ENCODE peak calls at places on chromosome 9, in five cellular contexts. One of them, this sample, is unnamed.

GRCh38 chr9:113187935-113188595 is 33.0 kb downstream of the FKBP15 start:
- DNase-seq in left lung: peak; percentile 76
- DNase-seq in fibroblast of lung: peak; percentile 94
- DNase-seq in cardiac muscle cell: no peak
- DNase-seq in GM12878: no peak
- DNase-seq in this sample: no peak

GRCh38 chr9:36436909-36437308 is 36.8 kb upstream of the RNF38 start:
- DNase-seq in left lung: peak; percentile 84
- DNase-seq in fibroblast of lung: no peak
- DNase-seq in cardiac muscle cell: peak; percentile 68
- DNase-seq in GM12878: no peak
- DNase-seq in this sample: no peak

GRCh38 chr9:108434502-108434901 is 421.3 kb downstream of the ACTL7B start:
- DNase-seq in left lung: no peak
- DNase-seq in fibroblast of lung: peak; percentile 30
- DNase-seq in cardiac muscle cell: no peak
- DNase-seq in GM12878: no peak
- DNase-seq in this sample: no peak

GRCh38 chr9:37243588-37244345 is 123.4 kb downstream of the ZCCHC7 start:
- DNase-seq in left lung: no peak
- DNase-seq in fibroblast of lung: peak; percentile 64
- DNase-seq in cardiac muscle cell: no peak
- DNase-seq in GM12878: no peak
- DNase-seq in this sample: no peak

GRCh38 chr9:38138276-38138675 is 69.2 kb upstream of the SHB start:
- DNase-seq in left lung: no peak
- DNase-seq in fibroblast of lung: no peak
- DNase-seq in cardiac muscle cell: no peak
- DNase-seq in GM12878: no peak
- DNase-seq in this sample: no peak

GRCh38 chr9:31799953-31800609 is 584.4 kb upstream of the ACO1 start:
- DNase-seq in left lung: no peak
- DNase-seq in fibroblast of lung: peak; percentile 18
- DNase-seq in cardiac muscle cell: peak; percentile 60
- DNase-seq in GM12878: peak; percentile 4
- DNase-seq in this sample: peak; percentile 34

GRCh38 chr9:7936201-7936600 is 136.6 kb upstream of the DMAC1 start:
- DNase-seq in left lung: peak; percentile 23
- DNase-seq in fibroblast of lung: no peak
- DNase-seq in cardiac muscle cell: no peak
- DNase-seq in GM12878: no peak
- DNase-seq in this sample: no peak

GRCh38 chr9:110276827-110277226 is 20.5 kb upstream of the TXN start:
- DNase-seq in left lung: no peak
- DNase-seq in fibroblast of lung: no peak
- DNase-seq in cardiac muscle cell: no peak
- DNase-seq in GM12878: no peak
- DNase-seq in this sample: no peak

GRCh38 chr9:109064963-109065701 is 51.8 kb upstream of the CTNNAL1 start:
- DNase-seq in left lung: no peak
- DNase-seq in fibroblast of lung: peak; percentile 80
- DNase-seq in cardiac muscle cell: no peak
- DNase-seq in GM12878: no peak
- DNase-seq in this sample: no peak

GRCh38 chr9:20884985-20885593 is 146.4 kb downstream of the HACD4 start:
- DNase-seq in left lung: no peak
- DNase-seq in fibroblast of lung: peak; percentile 42
- DNase-seq in cardiac muscle cell: peak; percentile 45
- DNase-seq in GM12878: peak; percentile 15
- DNase-seq in this sample: peak; percentile 77

GRCh38 chr9:79776581-79776980 is 204.8 kb downstream of the TLE4 start:
- DNase-seq in left lung: no peak
- DNase-seq in fibroblast of lung: peak; percentile 80
- DNase-seq in cardiac muscle cell: no peak
- DNase-seq in GM12878: no peak
- DNase-seq in this sample: no peak

GRCh38 chr9:83011611-83012010 is 51.3 kb downstream of the RASEF start:
- DNase-seq in left lung: no peak
- DNase-seq in fibroblast of lung: peak; percentile 92
- DNase-seq in cardiac muscle cell: no peak
- DNase-seq in GM12878: no peak
- DNase-seq in this sample: no peak

GRCh38 chr9:108671156-108671555 is 184.6 kb downstream of the ACTL7B start:
- DNase-seq in left lung: no peak
- DNase-seq in fibroblast of lung: peak; percentile 9
- DNase-seq in cardiac muscle cell: no peak
- DNase-seq in GM12878: no peak
- DNase-seq in this sample: no peak

GRCh38 chr9:107131108-107131799 is 151.8 kb upstream of the RAD23B start:
- DNase-seq in left lung: no peak
- DNase-seq in fibroblast of lung: no peak
- DNase-seq in cardiac muscle cell: no peak
- DNase-seq in GM12878: no peak
- DNase-seq in this sample: no peak

GRCh38 chr9:38057416-38058195 is 11.4 kb downstream of the SHB start:
- DNase-seq in left lung: no peak
- DNase-seq in fibroblast of lung: no peak
- DNase-seq in cardiac muscle cell: no peak
- DNase-seq in GM12878: no peak
- DNase-seq in this sample: peak; percentile 23

GRCh38 chr9:94741856-94742255 is 15.4 kb downstream of the AOPEP start:
- DNase-seq in left lung: no peak
- DNase-seq in fibroblast of lung: no peak
- DNase-seq in cardiac muscle cell: no peak
- DNase-seq in GM12878: no peak
- DNase-seq in this sample: no peak

GRCh38 chr9:3441197-3441816 is 84.5 kb downstream of the RFX3 start:
- DNase-seq in left lung: no peak
- DNase-seq in fibroblast of lung: peak; percentile 58
- DNase-seq in cardiac muscle cell: peak; percentile 66
- DNase-seq in GM12878: peak; percentile 24
- DNase-seq in this sample: peak; percentile 81

GRCh38 chr9:127316586-127317383 is 52.2 kb downstream of the GARNL3 start:
- DNase-seq in left lung: no peak
- DNase-seq in fibroblast of lung: peak; percentile 44
- DNase-seq in cardiac muscle cell: no peak
- DNase-seq in GM12878: no peak
- DNase-seq in this sample: peak; percentile 26

GRCh38 chr9:91589101-91589553 is 165.5 kb upstream of the NFIL3 start:
- DNase-seq in left lung: no peak
- DNase-seq in fibroblast of lung: peak; percentile 60
- DNase-seq in cardiac muscle cell: no peak
- DNase-seq in GM12878: peak; percentile 1
- DNase-seq in this sample: peak; percentile 64

GRCh38 chr9:132644251-132644650 is 25.5 kb downstream of the DDX31 start:
- DNase-seq in left lung: no peak
- DNase-seq in fibroblast of lung: no peak
- DNase-seq in cardiac muscle cell: no peak
- DNase-seq in GM12878: no peak
- DNase-seq in this sample: peak; percentile 18

GRCh38 chr9:138060881-138061280 is 183.3 kb downstream of the CACNA1B start:
- DNase-seq in left lung: peak; percentile 17
- DNase-seq in fibroblast of lung: no peak
- DNase-seq in cardiac muscle cell: no peak
- DNase-seq in GM12878: no peak
- DNase-seq in this sample: no peak

GRCh38 chr9:113302792-113303418 is at the start of gene RNF183:
- DNase-seq in left lung: peak; percentile 63
- DNase-seq in fibroblast of lung: no peak
- DNase-seq in cardiac muscle cell: no peak
- DNase-seq in GM12878: no peak
- DNase-seq in this sample: no peak

GRCh38 chr9:10242255-10242654 is 370.5 kb downstream of the PTPRD start:
- DNase-seq in left lung: no peak
- DNase-seq in fibroblast of lung: peak; percentile 13
- DNase-seq in cardiac muscle cell: no peak
- DNase-seq in GM12878: no peak
- DNase-seq in this sample: no peak

DNA sequence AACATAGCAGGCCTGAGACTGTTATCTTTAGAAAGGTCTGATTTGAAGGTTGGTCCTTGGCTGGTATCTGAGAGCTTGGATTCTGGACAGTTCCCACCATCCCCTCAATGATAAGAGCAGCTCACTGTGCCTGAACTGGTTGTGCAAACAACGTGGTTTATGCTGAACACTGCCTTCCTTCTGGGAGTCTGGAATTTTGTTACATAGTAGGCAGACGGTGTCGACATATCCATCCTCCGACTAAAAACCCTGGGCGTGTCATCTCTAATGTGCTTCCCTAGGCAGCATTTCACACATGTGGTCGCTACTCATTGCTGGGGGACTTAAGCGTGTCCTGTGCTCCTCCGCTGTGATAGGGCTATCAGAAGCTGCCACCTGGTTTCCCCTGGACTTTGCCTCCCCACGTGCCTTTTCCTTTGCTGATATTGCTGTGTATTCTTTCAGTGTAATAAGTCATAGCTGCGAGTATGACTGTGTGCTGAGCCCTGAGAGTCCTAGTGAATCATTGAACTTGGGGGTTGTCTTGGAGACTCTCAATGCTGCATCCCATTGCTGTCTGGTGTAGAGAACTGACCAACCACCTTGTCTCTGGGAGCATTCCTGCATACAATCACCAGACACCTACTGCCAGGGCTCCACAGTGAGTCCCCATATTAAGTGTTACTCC is 119.1 kb upstream of the TBC1D2 start:
- DNase-seq in left lung: no peak
- DNase-seq in fibroblast of lung: peak; percentile 94
- DNase-seq in cardiac muscle cell: peak; percentile 57
- DNase-seq in GM12878: no peak
- DNase-seq in this sample: no peak
- H3K4me3 ChIP-seq in left lung: no peak overlapping the region
- H3K4me3 ChIP-seq in fibroblast of lung: no peak overlapping the region
- H3K4me3 ChIP-seq in cardiac muscle cell: no peak overlapping the region
- H3K4me3 ChIP-seq in GM12878: no peak overlapping the region
- H3K4me3 ChIP-seq in this sample: no peak overlapping the region

DNA sequence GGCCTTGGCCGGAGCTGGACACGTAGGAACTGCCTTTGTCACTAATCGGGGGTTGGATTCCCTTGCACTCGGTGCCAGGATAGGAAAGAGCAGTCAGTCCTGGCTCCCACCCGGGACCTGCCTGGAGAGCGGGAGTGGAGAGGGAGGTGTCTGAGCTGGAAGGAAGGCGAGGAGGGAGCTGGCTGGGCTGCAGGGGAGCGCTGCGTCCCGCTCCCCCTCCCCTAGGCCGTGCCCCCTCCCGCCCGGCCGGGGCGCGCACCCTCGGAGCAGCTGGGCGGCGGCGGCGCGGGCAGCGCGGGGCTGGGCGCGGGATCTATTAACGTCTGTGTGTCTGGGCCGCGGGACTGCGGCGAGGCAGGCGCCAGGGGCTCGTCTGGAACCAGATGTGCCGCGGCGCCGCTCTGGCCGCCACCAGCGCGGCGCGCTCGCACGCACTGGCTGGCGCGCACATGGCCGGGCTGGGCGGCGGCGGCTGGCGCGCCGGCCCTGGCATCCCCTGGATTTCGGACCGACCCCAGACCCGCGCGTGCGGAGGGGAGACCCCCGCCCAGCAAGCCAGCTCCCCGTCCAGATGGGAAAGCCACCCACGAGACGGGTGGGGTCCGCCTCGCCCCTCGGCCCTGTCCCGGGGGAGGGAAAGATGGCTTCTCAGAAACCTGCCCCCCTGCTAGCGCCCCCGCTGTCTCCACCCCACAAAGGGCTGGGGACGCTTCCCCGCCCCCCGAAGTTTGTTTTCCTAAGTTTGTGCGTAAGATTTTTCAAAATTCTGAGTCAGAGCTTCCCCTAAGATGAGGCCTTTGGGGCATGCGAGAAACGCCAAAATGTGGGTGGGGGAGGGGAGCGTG is 31.9 kb downstream of the PRRX2 start:
- DNase-seq in left lung: no peak
- DNase-seq in fibroblast of lung: peak; percentile 73
- DNase-seq in cardiac muscle cell: peak; percentile 75
- DNase-seq in GM12878: no peak
- DNase-seq in this sample: no peak
- H3K4me3 ChIP-seq in left lung: peak overlapping the region; percentile 2
- H3K4me3 ChIP-seq in fibroblast of lung: peak overlapping the region; percentile 49
- H3K4me3 ChIP-seq in cardiac muscle cell: peak overlapping the region; percentile 39
- H3K4me3 ChIP-seq in GM12878: no peak overlapping the region
- H3K4me3 ChIP-seq in this sample: no peak overlapping the region

GRCh38 chr9:131409458-131409992 is 15.6 kb downstream of the PRRC2B start:
- DNase-seq in left lung: no peak
- DNase-seq in fibroblast of lung: no peak
- DNase-seq in cardiac muscle cell: no peak
- DNase-seq in GM12878: no peak
- DNase-seq in this sample: no peak
- H3K4me3 ChIP-seq in left lung: no peak overlapping the region
- H3K4me3 ChIP-seq in fibroblast of lung: no peak overlapping the region
- H3K4me3 ChIP-seq in cardiac muscle cell: no peak overlapping the region
- H3K4me3 ChIP-seq in GM12878: no peak overlapping the region
- H3K4me3 ChIP-seq in this sample: no peak overlapping the region

DNA sequence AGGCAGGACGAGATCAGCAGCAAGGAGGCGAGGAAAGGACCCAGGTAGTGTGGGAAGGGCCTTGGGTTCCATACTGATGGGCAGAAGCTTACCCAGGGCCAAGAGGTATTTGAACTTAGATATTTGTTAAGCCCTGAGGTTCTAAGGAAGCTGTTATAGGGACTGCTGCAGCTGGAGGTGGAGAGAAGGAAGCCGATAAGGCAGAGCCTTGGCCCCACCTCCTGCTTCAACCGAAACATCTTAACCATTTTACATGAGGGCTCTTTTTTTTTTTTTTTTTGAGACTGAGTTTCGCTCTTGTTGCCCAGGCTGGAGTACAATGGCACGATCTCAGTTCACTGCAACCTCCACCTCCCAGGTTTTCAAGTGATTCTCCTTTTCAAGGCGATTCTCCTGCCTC is 8.6 kb upstream of the AQP3 start:
- DNase-seq in left lung: no peak
- DNase-seq in fibroblast of lung: no peak
- DNase-seq in cardiac muscle cell: no peak
- DNase-seq in GM12878: no peak
- DNase-seq in this sample: no peak
- H3K4me3 ChIP-seq in left lung: no peak overlapping the region
- H3K4me3 ChIP-seq in fibroblast of lung: no peak overlapping the region
- H3K4me3 ChIP-seq in cardiac muscle cell: no peak overlapping the region
- H3K4me3 ChIP-seq in GM12878: no peak overlapping the region
- H3K4me3 ChIP-seq in this sample: no peak overlapping the region

DNA sequence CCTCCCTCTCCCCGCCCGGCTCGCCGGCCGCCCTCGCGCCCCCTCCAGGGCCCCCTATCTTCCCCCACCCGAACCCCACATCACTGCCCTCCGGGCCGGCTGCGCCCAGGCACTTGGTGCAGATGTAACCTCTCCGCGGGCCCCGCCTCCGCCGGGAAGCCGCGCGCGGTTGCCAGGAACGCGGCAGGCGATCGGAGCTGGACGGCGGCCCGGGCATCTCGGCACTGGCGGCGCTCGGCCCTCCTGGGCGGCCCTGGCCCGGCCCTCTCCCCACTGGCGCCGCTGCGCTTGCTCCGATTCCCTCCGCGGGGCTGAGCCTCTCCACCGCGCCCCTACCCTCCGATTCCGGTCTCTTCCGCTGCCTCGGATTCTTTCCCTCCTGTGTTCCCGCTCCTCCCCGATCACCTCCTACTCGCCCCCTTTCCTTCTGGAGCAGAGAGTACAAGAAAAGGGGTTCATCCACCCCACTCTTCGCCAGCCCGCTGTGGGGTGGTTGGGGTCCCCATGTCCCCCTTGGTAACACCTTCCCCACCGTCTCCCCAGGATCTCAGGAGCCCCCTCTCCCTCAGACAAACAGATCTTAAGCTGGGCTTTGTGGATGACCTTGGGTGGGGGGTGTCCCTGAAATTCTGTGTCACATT is 70.6 kb downstream of the C9orf50 start:
- DNase-seq in left lung: peak; percentile 94
- DNase-seq in fibroblast of lung: peak; percentile 83
- DNase-seq in cardiac muscle cell: peak; percentile 80
- DNase-seq in GM12878: no peak
- DNase-seq in this sample: no peak
- H3K4me3 ChIP-seq in left lung: peak overlapping the region; percentile 22
- H3K4me3 ChIP-seq in fibroblast of lung: peak overlapping the region; percentile 56
- H3K4me3 ChIP-seq in cardiac muscle cell: peak overlapping the region; percentile 34
- H3K4me3 ChIP-seq in GM12878: no peak overlapping the region
- H3K4me3 ChIP-seq in this sample: no peak overlapping the region

GRCh38 chr9:14515564-14516198 is 177.6 kb downstream of the ZDHHC21 start:
- DNase-seq in left lung: no peak
- DNase-seq in fibroblast of lung: peak; percentile 48
- DNase-seq in cardiac muscle cell: no peak
- DNase-seq in GM12878: no peak
- DNase-seq in this sample: no peak
- H3K4me3 ChIP-seq in left lung: no peak overlapping the region
- H3K4me3 ChIP-seq in fibroblast of lung: no peak overlapping the region
- H3K4me3 ChIP-seq in cardiac muscle cell: no peak overlapping the region
- H3K4me3 ChIP-seq in GM12878: no peak overlapping the region
- H3K4me3 ChIP-seq in this sample: no peak overlapping the region

This sample was measured in GM12865.